ENCODE peak calls at places on chromosomes 1 and 21, in eight cellular contexts. One of them, this sample, is unnamed.

GRCh38 chr1:192573499-192573898 is 2.1 kb upstream of the RGS1 start:
- DNase-seq in left lung: no peak
- DNase-seq in foreskin fibroblast: peak
- DNase-seq in astrocyte of the spinal cord: peak
- DNase-seq in GM13976: no peak
- DNase-seq in cardiac fibroblast: peak
- DNase-seq in K562: no peak
- DNase-seq in left ventricle myocardium inferior: no peak
- DNase-seq in this sample: no peak

GRCh38 chr1:145751491-145752021 is 32.3 kb downstream of the CD160 start:
- DNase-seq in left lung: no peak
- DNase-seq in left ventricle myocardium inferior: no peak
- DNase-seq in GM13976: no peak
- DNase-seq in astrocyte of the spinal cord: peak
- DNase-seq in K562: no peak
- DNase-seq in cardiac fibroblast: peak
- DNase-seq in foreskin fibroblast: peak
- DNase-seq in this sample: peak

GRCh38 chr1:220498188-220498587 is 29.7 kb upstream of the MARK1 start:
- DNase-seq in cardiac fibroblast: peak
- DNase-seq in left ventricle myocardium inferior: no peak
- DNase-seq in K562: no peak
- DNase-seq in astrocyte of the spinal cord: no peak
- DNase-seq in foreskin fibroblast: peak
- DNase-seq in left lung: no peak
- DNase-seq in GM13976: no peak
- DNase-seq in this sample: no peak

GRCh38 chr1:219771039-219771438 is 157.3 kb downstream of the SLC30A10 start:
- DNase-seq in foreskin fibroblast: peak
- DNase-seq in K562: no peak
- DNase-seq in astrocyte of the spinal cord: peak
- DNase-seq in left ventricle myocardium inferior: no peak
- DNase-seq in cardiac fibroblast: peak
- DNase-seq in GM13976: no peak
- DNase-seq in left lung: no peak
- DNase-seq in this sample: peak

GRCh38 chr1:179083533-179083932 is 1.7 kb downstream of the TOR3A start:
- DNase-seq in cardiac fibroblast: no peak
- DNase-seq in astrocyte of the spinal cord: no peak
- DNase-seq in foreskin fibroblast: no peak
- DNase-seq in left lung: no peak
- DNase-seq in K562: peak
- DNase-seq in GM13976: peak
- DNase-seq in left ventricle myocardium inferior: no peak
- DNase-seq in this sample: no peak

GRCh38 chr1:43177691-43178090 is 5.6 kb downstream of the CFAP57 start:
- DNase-seq in astrocyte of the spinal cord: no peak
- DNase-seq in foreskin fibroblast: no peak
- DNase-seq in K562: no peak
- DNase-seq in GM13976: no peak
- DNase-seq in cardiac fibroblast: no peak
- DNase-seq in left ventricle myocardium inferior: no peak
- DNase-seq in left lung: no peak
- DNase-seq in this sample: no peak

GRCh38 chr1:36328713-36329112 is 5.3 kb upstream of the EVA1B start:
- DNase-seq in foreskin fibroblast: peak
- DNase-seq in GM13976: no peak
- DNase-seq in K562: peak
- DNase-seq in cardiac fibroblast: peak
- DNase-seq in left ventricle myocardium inferior: no peak
- DNase-seq in astrocyte of the spinal cord: no peak
- DNase-seq in left lung: peak
- DNase-seq in this sample: no peak

GRCh38 chr1:112075566-112075965 is 86.1 kb upstream of the KCND3 start:
- DNase-seq in GM13976: no peak
- DNase-seq in foreskin fibroblast: no peak
- DNase-seq in K562: no peak
- DNase-seq in left lung: no peak
- DNase-seq in astrocyte of the spinal cord: no peak
- DNase-seq in cardiac fibroblast: no peak
- DNase-seq in left ventricle myocardium inferior: no peak
- DNase-seq in this sample: no peak

GRCh38 chr1:198880818-198881597 is 242.2 kb downstream of the PTPRC start:
- DNase-seq in left ventricle myocardium inferior: no peak
- DNase-seq in left lung: no peak
- DNase-seq in astrocyte of the spinal cord: peak
- DNase-seq in foreskin fibroblast: peak
- DNase-seq in GM13976: peak
- DNase-seq in cardiac fibroblast: peak
- DNase-seq in K562: no peak
- DNase-seq in this sample: peak

GRCh38 chr1:32215629-32216505 is 6.3 kb downstream of the TMEM234 start:
- DNase-seq in K562: peak
- DNase-seq in left lung: peak
- DNase-seq in GM13976: peak
- DNase-seq in cardiac fibroblast: peak
- DNase-seq in astrocyte of the spinal cord: peak
- DNase-seq in left ventricle myocardium inferior: peak
- DNase-seq in foreskin fibroblast: peak
- DNase-seq in this sample: no peak

GRCh38 chr1:205693421-205693991 is 13.2 kb upstream of the SLC45A3 start:
- DNase-seq in K562: no peak
- DNase-seq in astrocyte of the spinal cord: no peak
- DNase-seq in cardiac fibroblast: no peak
- DNase-seq in left ventricle myocardium inferior: no peak
- DNase-seq in GM13976: no peak
- DNase-seq in left lung: no peak
- DNase-seq in foreskin fibroblast: no peak
- DNase-seq in this sample: no peak

GRCh38 chr1:91673603-91674002 is 173.0 kb downstream of the CDC7 start:
- DNase-seq in left lung: no peak
- DNase-seq in GM13976: no peak
- DNase-seq in foreskin fibroblast: peak
- DNase-seq in cardiac fibroblast: peak
- DNase-seq in K562: no peak
- DNase-seq in left ventricle myocardium inferior: no peak
- DNase-seq in astrocyte of the spinal cord: no peak
- DNase-seq in this sample: no peak

GRCh38 chr1:64525116-64525686 is 55.3 kb downstream of the CACHD1 start:
- DNase-seq in left lung: no peak
- DNase-seq in left ventricle myocardium inferior: no peak
- DNase-seq in cardiac fibroblast: no peak
- DNase-seq in GM13976: no peak
- DNase-seq in astrocyte of the spinal cord: no peak
- DNase-seq in K562: no peak
- DNase-seq in foreskin fibroblast: no peak
- DNase-seq in this sample: no peak

GRCh38 chr1:68010094-68010493 is 40.3 kb downstream of the DIRAS3 start:
- DNase-seq in cardiac fibroblast: peak
- DNase-seq in left lung: no peak
- DNase-seq in left ventricle myocardium inferior: no peak
- DNase-seq in astrocyte of the spinal cord: peak
- DNase-seq in GM13976: peak
- DNase-seq in foreskin fibroblast: peak
- DNase-seq in K562: no peak
- DNase-seq in this sample: no peak

GRCh38 chr1:100494393-100495084 is 43.4 kb upstream of the GPR88 start:
- DNase-seq in foreskin fibroblast: peak
- DNase-seq in cardiac fibroblast: peak
- DNase-seq in left lung: no peak
- DNase-seq in left ventricle myocardium inferior: no peak
- DNase-seq in GM13976: no peak
- DNase-seq in astrocyte of the spinal cord: peak
- DNase-seq in K562: no peak
- DNase-seq in this sample: no peak

GRCh38 chr1:179029293-179029692 is 3.6 kb downstream of the FAM20B start:
- DNase-seq in astrocyte of the spinal cord: no peak
- DNase-seq in left ventricle myocardium inferior: no peak
- DNase-seq in GM13976: no peak
- DNase-seq in cardiac fibroblast: no peak
- DNase-seq in left lung: no peak
- DNase-seq in foreskin fibroblast: no peak
- DNase-seq in K562: peak
- DNase-seq in this sample: no peak

GRCh38 chr1:157370698-157371097 is 181.6 kb downstream of the FCRL5 start:
- DNase-seq in cardiac fibroblast: no peak
- DNase-seq in foreskin fibroblast: no peak
- DNase-seq in K562: no peak
- DNase-seq in left ventricle myocardium inferior: no peak
- DNase-seq in astrocyte of the spinal cord: no peak
- DNase-seq in left lung: no peak
- DNase-seq in GM13976: no peak
- DNase-seq in this sample: no peak

GRCh38 chr1:200409203-200409760 is 554 bp downstream of the ZNF281 start:
- DNase-seq in K562: peak
- DNase-seq in cardiac fibroblast: peak
- DNase-seq in foreskin fibroblast: peak
- DNase-seq in left ventricle myocardium inferior: peak
- DNase-seq in left lung: peak
- DNase-seq in astrocyte of the spinal cord: peak
- DNase-seq in GM13976: peak
- DNase-seq in this sample: no peak

GRCh38 chr1:218080818-218081217 is 204.3 kb upstream of the RRP15 start:
- DNase-seq in K562: no peak
- DNase-seq in cardiac fibroblast: no peak
- DNase-seq in astrocyte of the spinal cord: no peak
- DNase-seq in foreskin fibroblast: no peak
- DNase-seq in left ventricle myocardium inferior: no peak
- DNase-seq in GM13976: no peak
- DNase-seq in left lung: no peak
- DNase-seq in this sample: no peak

GRCh38 chr1:86757272-86757984 is 53.1 kb downstream of the SH3GLB1 start:
- DNase-seq in cardiac fibroblast: peak
- DNase-seq in astrocyte of the spinal cord: peak
- DNase-seq in GM13976: no peak
- DNase-seq in K562: no peak
- DNase-seq in left ventricle myocardium inferior: no peak
- DNase-seq in foreskin fibroblast: peak
- DNase-seq in left lung: no peak
- DNase-seq in this sample: peak

GRCh38 chr1:27724961-27725373 is 794 bp upstream of the FAM76A start:
- DNase-seq in cardiac fibroblast: no peak
- DNase-seq in foreskin fibroblast: peak
- DNase-seq in left ventricle myocardium inferior: peak
- DNase-seq in left lung: peak
- DNase-seq in GM13976: no peak
- DNase-seq in K562: peak
- DNase-seq in astrocyte of the spinal cord: no peak
- DNase-seq in this sample: no peak

GRCh38 chr1:112762541-112763141 is 47.5 kb upstream of the PPM1J start:
- DNase-seq in cardiac fibroblast: no peak
- DNase-seq in K562: no peak
- DNase-seq in foreskin fibroblast: peak
- DNase-seq in GM13976: no peak
- DNase-seq in left lung: peak
- DNase-seq in astrocyte of the spinal cord: no peak
- DNase-seq in left ventricle myocardium inferior: no peak
- DNase-seq in this sample: no peak

GRCh38 chr1:207398986-207399385 is 55.1 kb upstream of the CR2 start:
- DNase-seq in foreskin fibroblast: no peak
- DNase-seq in K562: no peak
- DNase-seq in left ventricle myocardium inferior: no peak
- DNase-seq in GM13976: no peak
- DNase-seq in cardiac fibroblast: no peak
- DNase-seq in left lung: no peak
- DNase-seq in astrocyte of the spinal cord: no peak
- DNase-seq in this sample: no peak

GRCh38 chr1:23553896-23554480 is 5.3 kb downstream of the ID3 start:
- DNase-seq in cardiac fibroblast: no peak
- DNase-seq in K562: no peak
- DNase-seq in astrocyte of the spinal cord: no peak
- DNase-seq in GM13976: no peak
- DNase-seq in foreskin fibroblast: no peak
- DNase-seq in left ventricle myocardium inferior: no peak
- DNase-seq in left lung: no peak
- DNase-seq in this sample: no peak
- TF ChIP-seq CTCF in cardiac fibroblast: no peak
- TF ChIP-seq CTCF in K562: no peak
- TF ChIP-seq CTCF in astrocyte of the spinal cord: no peak
- TF ChIP-seq CTCF in GM13976: no peak
- TF ChIP-seq CTCF in foreskin fibroblast: no peak
- TF ChIP-seq CTCF in left ventricle myocardium inferior: no peak
- TF ChIP-seq CTCF in left lung: no peak
- TF ChIP-seq CTCF in this sample: no peak

GRCh38 chr1:15992582-15993500 is 11.2 kb upstream of the SRARP start:
- DNase-seq in foreskin fibroblast: no peak
- DNase-seq in left lung: no peak
- DNase-seq in left ventricle myocardium inferior: no peak
- DNase-seq in GM13976: no peak
- DNase-seq in K562: no peak
- DNase-seq in cardiac fibroblast: no peak
- DNase-seq in astrocyte of the spinal cord: no peak
- DNase-seq in this sample: no peak
- TF ChIP-seq CTCF in foreskin fibroblast: no peak
- TF ChIP-seq CTCF in left lung: no peak
- TF ChIP-seq CTCF in left ventricle myocardium inferior: no peak
- TF ChIP-seq CTCF in GM13976: no peak
- TF ChIP-seq CTCF in K562: no peak
- TF ChIP-seq CTCF in cardiac fibroblast: no peak
- TF ChIP-seq CTCF in astrocyte of the spinal cord: no peak
- TF ChIP-seq CTCF in this sample: no peak

DNA sequence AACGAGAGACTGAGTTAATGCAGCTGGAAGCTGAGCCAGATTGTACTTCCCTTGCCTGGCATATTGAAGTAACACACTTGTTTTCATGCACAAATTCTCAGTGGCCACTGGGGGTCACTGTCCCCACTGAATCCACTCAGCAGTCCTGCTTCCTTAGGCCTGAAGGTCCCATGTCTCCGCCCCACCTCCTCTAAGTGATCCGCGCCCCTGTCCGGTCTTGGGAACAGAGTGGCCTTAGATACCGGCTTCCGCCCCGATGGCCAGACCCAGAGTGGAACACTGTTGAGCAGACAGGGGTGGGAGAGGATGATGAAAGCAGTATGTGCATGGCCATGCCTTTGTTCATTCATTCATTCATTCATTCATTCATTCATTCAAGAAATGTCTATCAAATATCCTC is 34.8 kb downstream of the CHAF1B start:
- DNase-seq in K562: peak
- DNase-seq in astrocyte of the spinal cord: peak
- DNase-seq in left ventricle myocardium inferior: peak
- DNase-seq in cardiac fibroblast: peak
- DNase-seq in GM13976: peak
- DNase-seq in left lung: peak
- DNase-seq in foreskin fibroblast: peak
- DNase-seq in this sample: peak
- TF ChIP-seq CTCF in K562: peak
- TF ChIP-seq CTCF in astrocyte of the spinal cord: peak
- TF ChIP-seq CTCF in left ventricle myocardium inferior: peak
- TF ChIP-seq CTCF in cardiac fibroblast: peak
- TF ChIP-seq CTCF in GM13976: peak
- TF ChIP-seq CTCF in left lung: peak
- TF ChIP-seq CTCF in foreskin fibroblast: peak
- TF ChIP-seq CTCF in this sample: peak

DNA sequence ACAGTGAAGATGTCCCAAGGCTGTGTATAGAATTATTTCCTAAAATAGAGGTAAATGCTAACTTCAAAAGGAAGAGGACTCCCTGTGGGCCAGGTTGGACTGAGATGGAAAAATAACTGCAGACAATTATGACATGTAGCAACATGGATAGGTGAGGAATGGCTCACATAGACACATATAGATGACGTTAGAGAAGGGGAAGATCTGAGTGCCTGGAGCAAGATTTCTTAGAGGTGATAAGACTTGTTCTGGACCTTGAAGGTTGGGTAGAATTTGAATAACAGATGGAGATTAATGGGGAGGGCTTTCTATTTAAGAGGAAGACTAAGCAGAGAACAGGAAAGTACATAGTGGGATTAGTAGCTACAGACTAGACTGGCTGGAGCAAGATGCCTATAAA is 76.9 kb downstream of the C1orf21 start:
- DNase-seq in left ventricle myocardium inferior: no peak
- DNase-seq in cardiac fibroblast: no peak
- DNase-seq in astrocyte of the spinal cord: no peak
- DNase-seq in left lung: no peak
- DNase-seq in K562: no peak
- DNase-seq in foreskin fibroblast: no peak
- DNase-seq in GM13976: no peak
- DNase-seq in this sample: no peak
- TF ChIP-seq CTCF in left ventricle myocardium inferior: no peak
- TF ChIP-seq CTCF in cardiac fibroblast: no peak
- TF ChIP-seq CTCF in astrocyte of the spinal cord: no peak
- TF ChIP-seq CTCF in left lung: no peak
- TF ChIP-seq CTCF in K562: no peak
- TF ChIP-seq CTCF in foreskin fibroblast: no peak
- TF ChIP-seq CTCF in GM13976: no peak
- TF ChIP-seq CTCF in this sample: no peak